ENCODE peak calls at places on chromosomes 16 and 17, in six cellular contexts. T is endothelial cell of umbilical vein, Q is upper lobe of left lung, D is transverse colon, H is GM12892, W is stomach. G is an unnamed sample.

GRCh38 chr17:9266769-9267168 is 245.5 kb downstream of the NTN1 start:
- DNase-seq in D (no peak), H (no peak), T (no peak), Q (no peak), W (no peak), G (no peak)

GRCh38 chr17:68835061-68835460 is 120.1 kb downstream of the ABCA8 start:
- DNase-seq in H (no peak), D (no peak), Q (no peak), T (peak; percentile 13), W (no peak), G (no peak)

GRCh38 chr17:965311-965989 is 14.1 kb downstream of the NXN start:
- DNase-seq in D (no peak), Q (no peak), H (no peak), W (no peak), T (peak; percentile 19), G (no peak)

GRCh38 chr16:17921357-17921978 is 415.1 kb downstream of the NPIPA8 start:
- DNase-seq in T (no peak), Q (no peak), W (no peak), H (no peak), D (peak; percentile 69), G (peak; percentile 12)

GRCh38 chr17:3588104-3588503 is 21.1 kb downstream of the TRPV1 start:
- DNase-seq in T (no peak), Q (no peak), D (no peak), H (no peak), W (no peak), G (no peak)

GRCh38 chr16:66470556-66470955 is 43.5 kb downstream of the BEAN1 start:
- DNase-seq in D (no peak), T (no peak), W (no peak), Q (no peak), H (no peak), G (no peak)

GRCh38 chr16:16014329-16015224 is 65.2 kb downstream of the ABCC1 start:
- DNase-seq in H (no peak), T (peak; percentile 50), Q (peak; percentile 39), D (peak; percentile 24), W (peak; percentile 81), G (no peak)

GRCh38 chr17:80877829-80878303 is 113.8 kb upstream of the CHMP6 start:
- DNase-seq in D (peak; percentile 5), T (no peak), H (no peak), Q (no peak), W (no peak), G (no peak)

GRCh38 chr16:74501484-74502479 is 80.5 kb upstream of the CLEC18B start:
- DNase-seq in W (no peak), D (no peak), T (no peak), Q (no peak), H (no peak), G (no peak)

GRCh38 chr17:74153821-74154430 is 49.6 kb upstream of the RPL38 start:
- DNase-seq in T (no peak), W (no peak), D (no peak), Q (no peak), H (no peak), G (no peak)

GRCh38 chr17:4903051-4903818 is at the start of gene CHRNE:
- DNase-seq in Q (peak; percentile 57), T (peak; percentile 76), D (peak; percentile 90), W (peak; percentile 88), H (peak; percentile 41), G (peak; percentile 71)

GRCh38 chr16:52547001-52547833 is at the start of gene TOX3:
- DNase-seq in T (no peak), Q (peak; percentile 85), W (peak; percentile 78), D (peak; percentile 74), H (no peak), G (no peak)

GRCh38 chr16:48277158-48277557 is 29.8 kb upstream of the ABCC11 start:
- DNase-seq in T (no peak), H (no peak), W (peak; percentile 54), Q (no peak), D (peak; percentile 17), G (no peak)

GRCh38 chr16:1920727-1921155 is 2.5 kb upstream of the HS3ST6 start:
- DNase-seq in D (peak; percentile 61), Q (no peak), H (no peak), W (peak; percentile 64), T (peak; percentile 29), G (no peak)

GRCh38 chr17:49572226-49572625 is 3.4 kb upstream of the NXPH3 start:
- DNase-seq in D (no peak), H (no peak), Q (no peak), W (no peak), T (no peak), G (no peak)

GRCh38 chr17:45081046-45081703 is 20.1 kb downstream of the NMT1 start:
- DNase-seq in H (no peak), D (no peak), T (no peak), W (no peak), Q (no peak), G (no peak)

GRCh38 chr16:11229906-11230305 is 26.1 kb downstream of the SOCS1 start:
- DNase-seq in H (no peak), D (peak; percentile 43), W (peak; percentile 62), Q (no peak), T (no peak), G (no peak)

GRCh38 chr16:66107661-66108060 is 258.8 kb upstream of the CDH5 start:
- DNase-seq in W (no peak), T (no peak), H (no peak), Q (no peak), D (no peak), G (no peak)

GRCh38 chr17:27339836-27340550 is 46.1 kb downstream of the WSB1 start:
- DNase-seq in D (no peak), T (no peak), H (no peak), Q (no peak), W (no peak), G (no peak)

GRCh38 chr17:35557353-35557752 is 3.3 kb downstream of the SLFN14 start:
- DNase-seq in D (no peak), H (no peak), Q (no peak), W (no peak), T (no peak), G (no peak)

GRCh38 chr17:48153711-48154642 is 46.4 kb downstream of the SNX11 start:
- DNase-seq in W (peak; percentile 51), D (peak; percentile 68), T (peak; percentile 52), Q (no peak), H (no peak), G (peak; percentile 12)

GRCh38 chr17:40058151-40058784 is 4.1 kb upstream of the MED24 start:
- DNase-seq in T (peak; percentile 56), Q (no peak), W (no peak), D (no peak), H (no peak), G (no peak)

GRCh38 chr17:70276931-70277330 is 107.6 kb downstream of the KCNJ2 start:
- DNase-seq in H (no peak), D (no peak), T (no peak), W (no peak), Q (no peak), G (no peak)

GRCh38 chr17:57910462-57910861 is 44.8 kb downstream of the CUEDC1 start:
- DNase-seq in D (no peak), W (no peak), Q (no peak), T (no peak), H (no peak), G (no peak)

GRCh38 chr17:57914274-57915147 is 40.7 kb downstream of the CUEDC1 start:
- DNase-seq in T (peak; percentile 16), H (no peak), W (no peak), Q (no peak), D (no peak), G (no peak)

GRCh38 chr17:57913576-57914273 is 41.5 kb downstream of the CUEDC1 start:
- DNase-seq in Q (no peak), T (no peak), W (no peak), H (no peak), D (no peak), G (no peak)

GRCh38 chr17:57911021-57911420 is 44.2 kb downstream of the CUEDC1 start:
- DNase-seq in D (no peak), H (no peak), T (no peak), W (no peak), Q (no peak), G (no peak)

GRCh38 chr17:57911834-57912673 is 43.2 kb downstream of the CUEDC1 start:
- DNase-seq in W (peak; percentile 97), H (no peak), Q (no peak), D (peak; percentile 92), T (peak; percentile 89), G (no peak)
- TF ChIP-seq POLR2AphosphoS5 in W (peak; percentile 64), H (no peak), Q (peak; percentile 51), D (peak; percentile 54), T (no peak), G (peak; percentile 20)

GRCh38 chr16:84752600-84752999 is 52.8 kb downstream of the USP10 start:
- DNase-seq in H (no peak), W (no peak), T (no peak), Q (no peak), D (no peak), G (no peak)
- TF ChIP-seq POLR2AphosphoS5 in H (no peak), W (no peak), T (no peak), Q (no peak), D (no peak), G (no peak)

DNA sequence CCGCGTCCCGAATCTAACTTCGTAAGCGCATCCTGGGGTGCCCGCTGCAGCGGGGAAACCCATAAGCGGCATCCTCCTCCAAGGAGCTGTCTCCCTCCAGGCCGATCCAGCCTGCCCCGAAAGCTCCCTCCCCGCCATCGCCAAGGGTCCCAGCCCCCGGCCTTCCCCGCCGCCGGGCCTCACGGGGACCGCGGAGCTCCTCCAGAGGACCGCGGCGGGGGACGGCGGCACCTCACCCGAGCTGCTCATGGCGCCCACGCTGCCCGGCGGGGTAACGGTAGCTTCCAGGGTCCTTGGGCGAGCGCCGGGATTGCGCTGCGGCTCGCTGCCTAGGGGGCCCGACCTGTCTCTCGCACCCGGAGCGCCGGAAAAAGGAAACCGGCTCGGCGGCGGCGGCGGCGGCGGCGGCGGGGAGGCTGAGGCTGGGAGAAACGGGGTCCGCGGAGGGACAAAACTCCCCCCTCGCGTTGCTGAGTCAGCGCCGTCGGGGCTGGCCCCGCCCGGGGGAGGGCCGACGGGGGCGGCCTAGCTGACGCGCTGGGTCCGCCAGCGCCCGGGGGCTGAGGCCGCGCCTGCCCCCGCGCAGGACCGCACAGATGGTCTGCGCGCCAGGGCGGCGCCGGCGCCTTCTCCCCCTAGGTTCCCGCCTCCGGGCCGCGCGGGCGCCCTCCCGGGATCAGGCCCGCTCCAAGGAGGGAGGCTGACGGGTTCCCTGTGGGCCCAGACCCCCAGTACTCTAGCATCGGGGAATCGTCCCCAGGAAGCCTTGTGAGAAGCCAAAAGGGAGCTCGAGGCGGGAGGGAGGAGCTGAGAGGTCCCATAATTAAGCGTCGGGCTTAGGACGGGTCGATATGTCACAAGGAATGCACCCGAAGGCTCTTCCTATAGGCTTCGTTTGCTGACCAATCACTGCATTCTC is at the start of gene BLMH:
- DNase-seq in D (peak; percentile 84), H (peak; percentile 90), W (peak; percentile 76), Q (peak; percentile 96), T (peak; percentile 86), G (no peak)
- TF ChIP-seq POLR2AphosphoS5 in D (peak; percentile 9), H (no peak), W (no peak), Q (peak; percentile 26), T (peak; percentile 98), G (peak; percentile 81)

GRCh38 chr16:88456356-88457292 is 3.5 kb downstream of the ZFPM1 start:
- DNase-seq in W (no peak), D (no peak), T (no peak), H (no peak), Q (no peak), G (no peak)
- TF ChIP-seq POLR2AphosphoS5 in W (no peak), D (no peak), T (no peak), H (no peak), Q (no peak), G (no peak)

G was measured in Panc1.